ENCODE peak calls at places on chromosomes 11 and 22, in five cellular contexts. One of them, this sample, is unnamed.
A peak's percentile ranks its signal among the peaks of the same experiment; 100 is the strongest.

GRCh38 chr22:47163876-47164513 is 401.5 kb downstream of the TBC1D22A start:
- DNase-seq in AG04449: no peak
- DNase-seq in cardiac fibroblast: no peak
- DNase-seq in A673: no peak
- DNase-seq in pancreas: peak; percentile 51
- DNase-seq in this sample: peak; percentile 9

GRCh38 chr11:14967581-14968214 is 4.5 kb downstream of the CALCA start:
- DNase-seq in cardiac fibroblast: no peak
- DNase-seq in AG04449: no peak
- DNase-seq in pancreas: no peak
- DNase-seq in A673: peak; percentile 41
- DNase-seq in this sample: no peak

GRCh38 chr22:21714784-21715183 is 20.8 kb downstream of the YPEL1 start:
- DNase-seq in cardiac fibroblast: no peak
- DNase-seq in A673: peak; percentile 17
- DNase-seq in AG04449: no peak
- DNase-seq in pancreas: no peak
- DNase-seq in this sample: no peak

GRCh38 chr11:14578551-14578956 is 58.4 kb upstream of the PSMA1 start:
- DNase-seq in AG04449: no peak
- DNase-seq in cardiac fibroblast: peak; percentile 91
- DNase-seq in A673: peak; percentile 28
- DNase-seq in pancreas: no peak
- DNase-seq in this sample: no peak

GRCh38 chr11:47406896-47407745 is 1.3 kb upstream of the SLC39A13 start:
- DNase-seq in cardiac fibroblast: peak; percentile 45
- DNase-seq in AG04449: no peak
- DNase-seq in A673: no peak
- DNase-seq in pancreas: peak; percentile 46
- DNase-seq in this sample: no peak

GRCh38 chr11:75667831-75668507 is 869 bp downstream of the MAP6 start:
- DNase-seq in A673: peak; percentile 70
- DNase-seq in pancreas: peak; percentile 79
- DNase-seq in AG04449: no peak
- DNase-seq in cardiac fibroblast: peak; percentile 38
- DNase-seq in this sample: peak; percentile 67

GRCh38 chr22:19275513-19275912 is 16.0 kb downstream of the CLTCL1 start:
- DNase-seq in cardiac fibroblast: no peak
- DNase-seq in AG04449: no peak
- DNase-seq in pancreas: no peak
- DNase-seq in A673: no peak
- DNase-seq in this sample: no peak

GRCh38 chr11:68099474-68100405 is 21.4 kb downstream of the CHKA start:
- DNase-seq in pancreas: peak; percentile 79
- DNase-seq in cardiac fibroblast: peak; percentile 52
- DNase-seq in AG04449: no peak
- DNase-seq in A673: no peak
- DNase-seq in this sample: no peak

GRCh38 chr11:45538939-45539338 is 126.5 kb downstream of the CHST1 start:
- DNase-seq in A673: no peak
- DNase-seq in AG04449: no peak
- DNase-seq in pancreas: no peak
- DNase-seq in cardiac fibroblast: peak; percentile 48
- DNase-seq in this sample: no peak

GRCh38 chr11:129750343-129751292 is 65.0 kb upstream of the TMEM45B start:
- DNase-seq in A673: peak; percentile 86
- DNase-seq in pancreas: peak; percentile 93
- DNase-seq in cardiac fibroblast: peak; percentile 82
- DNase-seq in AG04449: no peak
- DNase-seq in this sample: peak; percentile 84

GRCh38 chr11:118398797-118399564 is 2.4 kb upstream of the ATP5MG start:
- DNase-seq in pancreas: no peak
- DNase-seq in AG04449: no peak
- DNase-seq in A673: no peak
- DNase-seq in cardiac fibroblast: peak; percentile 31
- DNase-seq in this sample: no peak

GRCh38 chr22:20012741-20013331 is 3.8 kb downstream of the ARVCF start:
- DNase-seq in AG04449: no peak
- DNase-seq in pancreas: peak; percentile 52
- DNase-seq in cardiac fibroblast: no peak
- DNase-seq in A673: no peak
- DNase-seq in this sample: no peak

GRCh38 chr11:9341638-9342137 is 27.3 kb upstream of the TMEM41B start:
- DNase-seq in AG04449: no peak
- DNase-seq in cardiac fibroblast: no peak
- DNase-seq in A673: no peak
- DNase-seq in pancreas: no peak
- DNase-seq in this sample: no peak

GRCh38 chr22:45164217-45165123 is 745 bp downstream of the NUP50 start:
- DNase-seq in pancreas: peak; percentile 73
- DNase-seq in cardiac fibroblast: peak; percentile 32
- DNase-seq in AG04449: no peak
- DNase-seq in A673: peak; percentile 8
- DNase-seq in this sample: peak; percentile 3

GRCh38 chr11:119388103-119388502 is 6.6 kb upstream of the USP2 start:
- DNase-seq in cardiac fibroblast: no peak
- DNase-seq in pancreas: no peak
- DNase-seq in AG04449: no peak
- DNase-seq in A673: no peak
- DNase-seq in this sample: no peak

GRCh38 chr11:1180947-1181391 is 23.2 kb downstream of the MUC5AC start:
- DNase-seq in pancreas: no peak
- DNase-seq in cardiac fibroblast: no peak
- DNase-seq in A673: no peak
- DNase-seq in AG04449: no peak
- DNase-seq in this sample: no peak

GRCh38 chr22:30425616-30426394 is at the start of gene MTFP1:
- DNase-seq in A673: peak; percentile 86
- DNase-seq in AG04449: no peak
- DNase-seq in cardiac fibroblast: peak; percentile 75
- DNase-seq in pancreas: peak; percentile 82
- DNase-seq in this sample: peak; percentile 63

GRCh38 chr11:107182983-107183382 is 164.7 kb upstream of the GUCY1A2 start:
- DNase-seq in cardiac fibroblast: no peak
- DNase-seq in AG04449: no peak
- DNase-seq in A673: no peak
- DNase-seq in pancreas: no peak
- DNase-seq in this sample: no peak

GRCh38 chr11:113387605-113388211 is at the start of gene ANKK1:
- DNase-seq in A673: no peak
- DNase-seq in pancreas: peak; percentile 74
- DNase-seq in cardiac fibroblast: no peak
- DNase-seq in AG04449: no peak
- DNase-seq in this sample: peak; percentile 19

GRCh38 chr22:42680648-42681047 is 31.5 kb upstream of the CYB5R3 start:
- DNase-seq in cardiac fibroblast: peak; percentile 93
- DNase-seq in A673: peak; percentile 57
- DNase-seq in AG04449: no peak
- DNase-seq in pancreas: no peak
- DNase-seq in this sample: no peak

GRCh38 chr11:86799680-86800075 is 664 bp upstream of the PRSS23 start:
- DNase-seq in cardiac fibroblast: no peak
- DNase-seq in AG04449: no peak
- DNase-seq in pancreas: peak; percentile 60
- DNase-seq in A673: no peak
- DNase-seq in this sample: no peak
- TF ChIP-seq CTCF in cardiac fibroblast: no peak
- TF ChIP-seq CTCF in AG04449: no peak
- TF ChIP-seq CTCF in pancreas: no peak
- TF ChIP-seq CTCF in A673: peak; percentile 11
- TF ChIP-seq CTCF in this sample: peak; percentile 3

DNA sequence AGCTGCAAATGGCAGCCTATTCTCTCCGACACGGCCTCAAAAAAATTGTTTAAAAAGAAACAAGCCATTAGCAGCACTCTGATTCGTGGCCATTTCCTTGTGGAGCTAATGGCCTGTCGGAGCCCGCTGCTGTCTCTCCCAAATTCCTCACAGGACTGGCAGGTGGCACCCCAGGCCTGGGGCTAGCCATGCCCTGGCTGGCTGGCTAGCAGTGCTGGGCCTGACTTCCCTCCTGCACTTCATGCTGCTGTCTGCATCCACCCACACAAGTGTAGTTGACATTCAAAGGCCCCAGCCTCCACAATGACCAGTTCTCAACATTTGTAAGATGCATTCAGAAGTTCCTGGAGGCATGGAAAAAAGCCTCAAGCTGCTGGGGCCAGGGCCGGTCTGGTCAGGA is 61.5 kb downstream of the SMCO4 start:
- DNase-seq in cardiac fibroblast: no peak
- DNase-seq in A673: no peak
- DNase-seq in pancreas: no peak
- DNase-seq in AG04449: no peak
- DNase-seq in this sample: no peak
- TF ChIP-seq CTCF in cardiac fibroblast: no peak
- TF ChIP-seq CTCF in A673: no peak
- TF ChIP-seq CTCF in pancreas: no peak
- TF ChIP-seq CTCF in AG04449: no peak
- TF ChIP-seq CTCF in this sample: no peak

DNA sequence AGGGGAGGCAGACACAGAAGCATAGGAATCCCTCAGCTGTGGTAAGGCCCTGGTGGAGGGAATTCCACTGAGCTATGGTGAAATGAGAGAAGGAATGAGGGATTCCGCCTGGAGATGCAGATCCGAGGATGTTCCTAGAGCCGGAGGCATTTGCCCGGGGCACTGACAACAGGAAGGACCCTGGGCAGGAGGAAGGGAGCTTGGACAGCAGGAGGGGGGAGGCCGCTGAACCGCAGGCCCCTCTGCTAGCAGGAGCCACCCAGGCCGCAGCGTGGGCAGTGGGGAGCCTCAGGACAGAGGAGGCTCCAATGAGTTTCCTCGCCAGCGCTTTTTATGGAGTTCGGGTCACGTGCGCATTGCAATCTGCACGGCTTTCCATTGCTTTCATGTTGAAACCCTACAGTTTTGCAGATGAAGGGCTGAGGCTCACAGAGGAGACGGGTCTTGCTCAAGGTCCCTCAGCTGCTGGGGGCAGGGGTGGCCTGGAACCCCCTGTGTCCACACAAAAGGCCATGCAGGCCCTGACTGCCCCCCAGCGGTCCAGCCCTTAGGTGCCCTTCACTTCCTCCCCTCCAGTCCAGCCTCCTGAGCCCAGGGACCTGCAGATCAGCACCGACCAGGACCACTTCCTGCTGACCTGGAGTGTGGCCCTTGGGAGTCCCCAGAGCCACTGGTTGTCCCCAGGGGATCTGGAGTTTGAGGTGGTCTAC is 15.6 kb downstream of the CSF2RB start:
- DNase-seq in cardiac fibroblast: no peak
- DNase-seq in AG04449: no peak
- DNase-seq in A673: no peak
- DNase-seq in pancreas: no peak
- DNase-seq in this sample: no peak
- TF ChIP-seq CTCF in cardiac fibroblast: no peak
- TF ChIP-seq CTCF in AG04449: no peak
- TF ChIP-seq CTCF in A673: no peak
- TF ChIP-seq CTCF in pancreas: no peak
- TF ChIP-seq CTCF in this sample: no peak

DNA sequence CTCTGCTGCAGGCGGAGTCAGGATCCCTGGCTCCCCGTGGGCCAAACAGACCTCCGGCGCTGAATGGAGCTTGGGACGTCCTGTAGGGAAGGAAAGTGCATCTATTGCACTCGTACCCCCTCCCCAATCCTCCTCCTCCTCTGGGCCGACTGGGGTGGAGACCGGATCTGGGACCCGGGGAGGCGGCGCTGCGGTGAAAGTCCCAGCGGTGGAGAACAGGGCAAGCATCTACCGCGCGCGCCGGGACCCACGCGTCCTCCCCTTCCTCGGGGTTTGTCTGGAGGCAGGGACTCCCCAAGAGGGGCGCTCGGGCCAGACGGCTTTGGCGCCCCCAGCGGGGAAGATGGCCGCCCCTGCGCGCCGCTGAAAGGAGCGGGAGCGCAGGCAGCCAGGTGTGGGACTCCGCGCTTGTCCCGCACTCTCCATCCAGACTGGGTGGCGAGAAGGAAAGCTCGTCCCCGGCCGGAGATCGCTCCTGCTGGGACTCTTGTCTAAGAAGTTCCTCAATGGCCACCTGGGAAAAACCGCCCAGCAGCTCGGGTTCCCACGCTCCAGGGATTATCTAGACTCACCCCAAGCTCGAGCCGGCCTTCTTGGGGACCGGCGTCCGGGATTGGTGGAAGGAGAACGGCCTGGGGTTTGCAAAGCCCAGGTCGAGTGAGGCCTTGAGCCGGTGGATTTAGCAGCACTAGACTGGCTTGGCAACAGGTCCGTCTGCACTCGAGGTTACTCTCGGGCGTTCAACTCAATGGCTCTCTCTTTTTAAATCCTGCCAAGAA is 718 bp downstream of the FADS2 start:
- DNase-seq in cardiac fibroblast: peak; percentile 51
- DNase-seq in AG04449: no peak
- DNase-seq in pancreas: peak; percentile 67
- DNase-seq in A673: peak; percentile 72
- DNase-seq in this sample: peak; percentile 35
- TF ChIP-seq CTCF in cardiac fibroblast: peak; percentile 54
- TF ChIP-seq CTCF in AG04449: peak; percentile 72
- TF ChIP-seq CTCF in pancreas: no peak
- TF ChIP-seq CTCF in A673: peak; percentile 65
- TF ChIP-seq CTCF in this sample: peak; percentile 65